ENCODE peak calls at places on chromosomes 3 and 15, in nine cellular contexts. One of them, this sample, is unnamed.

GRCh38 chr3:49903451-49904424 is at the start of gene MST1R:
- DNase-seq in activated T-cell treated with anti-CD3 and anti-CD28 coated beads for 1 hour: peak
- DNase-seq in stimulated activated naive CD8-positive, alpha-beta T cell treated with anti-CD3 and anti-CD28 coated beads, Interleukin-15, amount 100 ng/mL, for 72 hours: peak
- DNase-seq in stimulated activated CD8-positive, alpha-beta memory T cell treated with anti-CD3 and anti-CD28 coated beads, Interleukin-2, amount 100 ng/mL, for 48 hours: peak
- DNase-seq in stomach: peak
- DNase-seq in effector memory CD8-positive, alpha-beta T cell: peak
- DNase-seq in tibial artery: peak
- DNase-seq in GM12891: peak
- DNase-seq in sciatic nerve: peak
- DNase-seq in this sample: peak

GRCh38 chr15:72685925-72686794 is at the start of the genes BBS4 and HIGD2B:
- DNase-seq in activated T-cell treated with anti-CD3 and anti-CD28 coated beads for 1 hour: peak
- DNase-seq in stimulated activated naive CD8-positive, alpha-beta T cell treated with anti-CD3 and anti-CD28 coated beads, Interleukin-15, amount 100 ng/mL, for 72 hours: peak
- DNase-seq in stimulated activated CD8-positive, alpha-beta memory T cell treated with anti-CD3 and anti-CD28 coated beads, Interleukin-2, amount 100 ng/mL, for 48 hours: peak
- DNase-seq in stomach: peak
- DNase-seq in effector memory CD8-positive, alpha-beta T cell: peak
- DNase-seq in tibial artery: peak
- DNase-seq in GM12891: peak
- DNase-seq in sciatic nerve: peak
- DNase-seq in this sample: peak

GRCh38 chr3:127408684-127409420 is 121.0 kb upstream of the PRR20G start:
- DNase-seq in activated T-cell treated with anti-CD3 and anti-CD28 coated beads for 1 hour: no peak
- DNase-seq in stimulated activated naive CD8-positive, alpha-beta T cell treated with anti-CD3 and anti-CD28 coated beads, Interleukin-15, amount 100 ng/mL, for 72 hours: no peak
- DNase-seq in stimulated activated CD8-positive, alpha-beta memory T cell treated with anti-CD3 and anti-CD28 coated beads, Interleukin-2, amount 100 ng/mL, for 48 hours: no peak
- DNase-seq in stomach: peak
- DNase-seq in effector memory CD8-positive, alpha-beta T cell: no peak
- DNase-seq in tibial artery: no peak
- DNase-seq in GM12891: no peak
- DNase-seq in sciatic nerve: peak
- DNase-seq in this sample: no peak

GRCh38 chr15:80536231-80536630 is 132.0 kb downstream of the ARNT2 start:
- DNase-seq in activated T-cell treated with anti-CD3 and anti-CD28 coated beads for 1 hour: no peak
- DNase-seq in stimulated activated naive CD8-positive, alpha-beta T cell treated with anti-CD3 and anti-CD28 coated beads, Interleukin-15, amount 100 ng/mL, for 72 hours: no peak
- DNase-seq in stimulated activated CD8-positive, alpha-beta memory T cell treated with anti-CD3 and anti-CD28 coated beads, Interleukin-2, amount 100 ng/mL, for 48 hours: no peak
- DNase-seq in stomach: no peak
- DNase-seq in effector memory CD8-positive, alpha-beta T cell: no peak
- DNase-seq in tibial artery: no peak
- DNase-seq in GM12891: no peak
- DNase-seq in sciatic nerve: no peak
- DNase-seq in this sample: no peak

GRCh38 chr15:64521726-64522164 is 61.4 kb downstream of the ZNF609 start:
- DNase-seq in activated T-cell treated with anti-CD3 and anti-CD28 coated beads for 1 hour: no peak
- DNase-seq in stimulated activated naive CD8-positive, alpha-beta T cell treated with anti-CD3 and anti-CD28 coated beads, Interleukin-15, amount 100 ng/mL, for 72 hours: no peak
- DNase-seq in stimulated activated CD8-positive, alpha-beta memory T cell treated with anti-CD3 and anti-CD28 coated beads, Interleukin-2, amount 100 ng/mL, for 48 hours: no peak
- DNase-seq in stomach: peak
- DNase-seq in effector memory CD8-positive, alpha-beta T cell: no peak
- DNase-seq in tibial artery: peak
- DNase-seq in GM12891: no peak
- DNase-seq in sciatic nerve: no peak
- DNase-seq in this sample: no peak

GRCh38 chr3:187104956-187105355 is 34.3 kb downstream of the RPL39L start:
- DNase-seq in activated T-cell treated with anti-CD3 and anti-CD28 coated beads for 1 hour: no peak
- DNase-seq in stimulated activated naive CD8-positive, alpha-beta T cell treated with anti-CD3 and anti-CD28 coated beads, Interleukin-15, amount 100 ng/mL, for 72 hours: no peak
- DNase-seq in stimulated activated CD8-positive, alpha-beta memory T cell treated with anti-CD3 and anti-CD28 coated beads, Interleukin-2, amount 100 ng/mL, for 48 hours: peak
- DNase-seq in stomach: no peak
- DNase-seq in effector memory CD8-positive, alpha-beta T cell: no peak
- DNase-seq in tibial artery: no peak
- DNase-seq in GM12891: no peak
- DNase-seq in sciatic nerve: no peak
- DNase-seq in this sample: no peak

GRCh38 chr3:43796041-43796596 is 105.4 kb downstream of the ABHD5 start:
- DNase-seq in activated T-cell treated with anti-CD3 and anti-CD28 coated beads for 1 hour: no peak
- DNase-seq in stimulated activated naive CD8-positive, alpha-beta T cell treated with anti-CD3 and anti-CD28 coated beads, Interleukin-15, amount 100 ng/mL, for 72 hours: no peak
- DNase-seq in stimulated activated CD8-positive, alpha-beta memory T cell treated with anti-CD3 and anti-CD28 coated beads, Interleukin-2, amount 100 ng/mL, for 48 hours: no peak
- DNase-seq in stomach: no peak
- DNase-seq in effector memory CD8-positive, alpha-beta T cell: no peak
- DNase-seq in tibial artery: no peak
- DNase-seq in GM12891: no peak
- DNase-seq in sciatic nerve: no peak
- DNase-seq in this sample: no peak

GRCh38 chr3:178669758-178670157 is 133.5 kb downstream of the KCNMB2 start:
- DNase-seq in activated T-cell treated with anti-CD3 and anti-CD28 coated beads for 1 hour: no peak
- DNase-seq in stimulated activated naive CD8-positive, alpha-beta T cell treated with anti-CD3 and anti-CD28 coated beads, Interleukin-15, amount 100 ng/mL, for 72 hours: no peak
- DNase-seq in stimulated activated CD8-positive, alpha-beta memory T cell treated with anti-CD3 and anti-CD28 coated beads, Interleukin-2, amount 100 ng/mL, for 48 hours: no peak
- DNase-seq in stomach: no peak
- DNase-seq in effector memory CD8-positive, alpha-beta T cell: no peak
- DNase-seq in tibial artery: no peak
- DNase-seq in GM12891: no peak
- DNase-seq in sciatic nerve: no peak
- DNase-seq in this sample: no peak

GRCh38 chr3:73681610-73682009 is 56.9 kb upstream of the PDZRN3 start:
- DNase-seq in activated T-cell treated with anti-CD3 and anti-CD28 coated beads for 1 hour: no peak
- DNase-seq in stimulated activated naive CD8-positive, alpha-beta T cell treated with anti-CD3 and anti-CD28 coated beads, Interleukin-15, amount 100 ng/mL, for 72 hours: no peak
- DNase-seq in stimulated activated CD8-positive, alpha-beta memory T cell treated with anti-CD3 and anti-CD28 coated beads, Interleukin-2, amount 100 ng/mL, for 48 hours: no peak
- DNase-seq in stomach: no peak
- DNase-seq in effector memory CD8-positive, alpha-beta T cell: no peak
- DNase-seq in tibial artery: no peak
- DNase-seq in GM12891: no peak
- DNase-seq in sciatic nerve: no peak
- DNase-seq in this sample: no peak

GRCh38 chr3:12891985-12892839 is 50.8 kb upstream of the RPL32 start:
- DNase-seq in activated T-cell treated with anti-CD3 and anti-CD28 coated beads for 1 hour: no peak
- DNase-seq in stimulated activated naive CD8-positive, alpha-beta T cell treated with anti-CD3 and anti-CD28 coated beads, Interleukin-15, amount 100 ng/mL, for 72 hours: peak
- DNase-seq in stimulated activated CD8-positive, alpha-beta memory T cell treated with anti-CD3 and anti-CD28 coated beads, Interleukin-2, amount 100 ng/mL, for 48 hours: no peak
- DNase-seq in stomach: peak
- DNase-seq in effector memory CD8-positive, alpha-beta T cell: peak
- DNase-seq in tibial artery: peak
- DNase-seq in GM12891: no peak
- DNase-seq in sciatic nerve: no peak
- DNase-seq in this sample: peak

GRCh38 chr3:121821421-121822199 is 13.2 kb downstream of the IQCB1 start:
- DNase-seq in activated T-cell treated with anti-CD3 and anti-CD28 coated beads for 1 hour: no peak
- DNase-seq in stimulated activated naive CD8-positive, alpha-beta T cell treated with anti-CD3 and anti-CD28 coated beads, Interleukin-15, amount 100 ng/mL, for 72 hours: no peak
- DNase-seq in stimulated activated CD8-positive, alpha-beta memory T cell treated with anti-CD3 and anti-CD28 coated beads, Interleukin-2, amount 100 ng/mL, for 48 hours: no peak
- DNase-seq in stomach: no peak
- DNase-seq in effector memory CD8-positive, alpha-beta T cell: no peak
- DNase-seq in tibial artery: no peak
- DNase-seq in GM12891: no peak
- DNase-seq in sciatic nerve: no peak
- DNase-seq in this sample: no peak

GRCh38 chr3:100111728-100112127 is 2.6 kb downstream of the FILIP1L start:
- DNase-seq in activated T-cell treated with anti-CD3 and anti-CD28 coated beads for 1 hour: no peak
- DNase-seq in stimulated activated naive CD8-positive, alpha-beta T cell treated with anti-CD3 and anti-CD28 coated beads, Interleukin-15, amount 100 ng/mL, for 72 hours: no peak
- DNase-seq in stimulated activated CD8-positive, alpha-beta memory T cell treated with anti-CD3 and anti-CD28 coated beads, Interleukin-2, amount 100 ng/mL, for 48 hours: no peak
- DNase-seq in stomach: no peak
- DNase-seq in effector memory CD8-positive, alpha-beta T cell: no peak
- DNase-seq in tibial artery: no peak
- DNase-seq in GM12891: no peak
- DNase-seq in sciatic nerve: no peak
- DNase-seq in this sample: no peak

GRCh38 chr15:92638291-92638708 is 17.3 kb downstream of the FAM174B start:
- DNase-seq in activated T-cell treated with anti-CD3 and anti-CD28 coated beads for 1 hour: no peak
- DNase-seq in stimulated activated naive CD8-positive, alpha-beta T cell treated with anti-CD3 and anti-CD28 coated beads, Interleukin-15, amount 100 ng/mL, for 72 hours: no peak
- DNase-seq in stimulated activated CD8-positive, alpha-beta memory T cell treated with anti-CD3 and anti-CD28 coated beads, Interleukin-2, amount 100 ng/mL, for 48 hours: no peak
- DNase-seq in stomach: peak
- DNase-seq in effector memory CD8-positive, alpha-beta T cell: no peak
- DNase-seq in tibial artery: no peak
- DNase-seq in GM12891: no peak
- DNase-seq in sciatic nerve: no peak
- DNase-seq in this sample: no peak

GRCh38 chr3:84108442-84108971 is 850.3 kb upstream of the CADM2 start:
- DNase-seq in activated T-cell treated with anti-CD3 and anti-CD28 coated beads for 1 hour: no peak
- DNase-seq in stimulated activated naive CD8-positive, alpha-beta T cell treated with anti-CD3 and anti-CD28 coated beads, Interleukin-15, amount 100 ng/mL, for 72 hours: no peak
- DNase-seq in stimulated activated CD8-positive, alpha-beta memory T cell treated with anti-CD3 and anti-CD28 coated beads, Interleukin-2, amount 100 ng/mL, for 48 hours: no peak
- DNase-seq in stomach: no peak
- DNase-seq in effector memory CD8-positive, alpha-beta T cell: no peak
- DNase-seq in tibial artery: no peak
- DNase-seq in GM12891: no peak
- DNase-seq in sciatic nerve: no peak
- DNase-seq in this sample: no peak

GRCh38 chr3:184236033-184236410 is 6.6 kb downstream of the VWA5B2 start:
- DNase-seq in activated T-cell treated with anti-CD3 and anti-CD28 coated beads for 1 hour: no peak
- DNase-seq in stimulated activated naive CD8-positive, alpha-beta T cell treated with anti-CD3 and anti-CD28 coated beads, Interleukin-15, amount 100 ng/mL, for 72 hours: no peak
- DNase-seq in stimulated activated CD8-positive, alpha-beta memory T cell treated with anti-CD3 and anti-CD28 coated beads, Interleukin-2, amount 100 ng/mL, for 48 hours: no peak
- DNase-seq in stomach: no peak
- DNase-seq in effector memory CD8-positive, alpha-beta T cell: no peak
- DNase-seq in tibial artery: no peak
- DNase-seq in GM12891: no peak
- DNase-seq in sciatic nerve: peak
- DNase-seq in this sample: no peak

GRCh38 chr15:36109943-36110658 is 469.3 kb upstream of the CDIN1 start:
- DNase-seq in activated T-cell treated with anti-CD3 and anti-CD28 coated beads for 1 hour: no peak
- DNase-seq in stimulated activated naive CD8-positive, alpha-beta T cell treated with anti-CD3 and anti-CD28 coated beads, Interleukin-15, amount 100 ng/mL, for 72 hours: no peak
- DNase-seq in stimulated activated CD8-positive, alpha-beta memory T cell treated with anti-CD3 and anti-CD28 coated beads, Interleukin-2, amount 100 ng/mL, for 48 hours: no peak
- DNase-seq in stomach: no peak
- DNase-seq in effector memory CD8-positive, alpha-beta T cell: no peak
- DNase-seq in tibial artery: no peak
- DNase-seq in GM12891: no peak
- DNase-seq in sciatic nerve: no peak
- DNase-seq in this sample: no peak

GRCh38 chr15:78242128-78242527 is 7.8 kb upstream of the ACSBG1 start:
- DNase-seq in activated T-cell treated with anti-CD3 and anti-CD28 coated beads for 1 hour: no peak
- DNase-seq in stimulated activated naive CD8-positive, alpha-beta T cell treated with anti-CD3 and anti-CD28 coated beads, Interleukin-15, amount 100 ng/mL, for 72 hours: no peak
- DNase-seq in stimulated activated CD8-positive, alpha-beta memory T cell treated with anti-CD3 and anti-CD28 coated beads, Interleukin-2, amount 100 ng/mL, for 48 hours: no peak
- DNase-seq in stomach: no peak
- DNase-seq in effector memory CD8-positive, alpha-beta T cell: no peak
- DNase-seq in tibial artery: no peak
- DNase-seq in GM12891: no peak
- DNase-seq in sciatic nerve: peak
- DNase-seq in this sample: no peak

GRCh38 chr15:39028069-39028468 is 463.5 kb upstream of the RASGRP1 start:
- DNase-seq in activated T-cell treated with anti-CD3 and anti-CD28 coated beads for 1 hour: no peak
- DNase-seq in stimulated activated naive CD8-positive, alpha-beta T cell treated with anti-CD3 and anti-CD28 coated beads, Interleukin-15, amount 100 ng/mL, for 72 hours: no peak
- DNase-seq in stimulated activated CD8-positive, alpha-beta memory T cell treated with anti-CD3 and anti-CD28 coated beads, Interleukin-2, amount 100 ng/mL, for 48 hours: no peak
- DNase-seq in stomach: no peak
- DNase-seq in effector memory CD8-positive, alpha-beta T cell: no peak
- DNase-seq in tibial artery: peak
- DNase-seq in GM12891: no peak
- DNase-seq in sciatic nerve: no peak
- DNase-seq in this sample: no peak

GRCh38 chr3:81375921-81376320 is 385.5 kb downstream of the GBE1 start:
- DNase-seq in activated T-cell treated with anti-CD3 and anti-CD28 coated beads for 1 hour: no peak
- DNase-seq in stimulated activated naive CD8-positive, alpha-beta T cell treated with anti-CD3 and anti-CD28 coated beads, Interleukin-15, amount 100 ng/mL, for 72 hours: no peak
- DNase-seq in stimulated activated CD8-positive, alpha-beta memory T cell treated with anti-CD3 and anti-CD28 coated beads, Interleukin-2, amount 100 ng/mL, for 48 hours: no peak
- DNase-seq in stomach: no peak
- DNase-seq in effector memory CD8-positive, alpha-beta T cell: no peak
- DNase-seq in tibial artery: no peak
- DNase-seq in GM12891: no peak
- DNase-seq in sciatic nerve: no peak
- DNase-seq in this sample: no peak

GRCh38 chr15:39266882-39267281 is 314.0 kb upstream of the THBS1 start:
- DNase-seq in activated T-cell treated with anti-CD3 and anti-CD28 coated beads for 1 hour: no peak
- DNase-seq in stimulated activated naive CD8-positive, alpha-beta T cell treated with anti-CD3 and anti-CD28 coated beads, Interleukin-15, amount 100 ng/mL, for 72 hours: no peak
- DNase-seq in stimulated activated CD8-positive, alpha-beta memory T cell treated with anti-CD3 and anti-CD28 coated beads, Interleukin-2, amount 100 ng/mL, for 48 hours: no peak
- DNase-seq in stomach: no peak
- DNase-seq in effector memory CD8-positive, alpha-beta T cell: no peak
- DNase-seq in tibial artery: no peak
- DNase-seq in GM12891: no peak
- DNase-seq in sciatic nerve: no peak
- DNase-seq in this sample: no peak

GRCh38 chr3:159144472-159144871 is 342.6 kb downstream of the MFSD1 start:
- DNase-seq in activated T-cell treated with anti-CD3 and anti-CD28 coated beads for 1 hour: no peak
- DNase-seq in stimulated activated naive CD8-positive, alpha-beta T cell treated with anti-CD3 and anti-CD28 coated beads, Interleukin-15, amount 100 ng/mL, for 72 hours: no peak
- DNase-seq in stimulated activated CD8-positive, alpha-beta memory T cell treated with anti-CD3 and anti-CD28 coated beads, Interleukin-2, amount 100 ng/mL, for 48 hours: no peak
- DNase-seq in stomach: no peak
- DNase-seq in effector memory CD8-positive, alpha-beta T cell: no peak
- DNase-seq in tibial artery: no peak
- DNase-seq in GM12891: no peak
- DNase-seq in sciatic nerve: no peak
- DNase-seq in this sample: no peak

GRCh38 chr15:37880009-37880834 is 54.2 kb upstream of the TMCO5A start:
- DNase-seq in activated T-cell treated with anti-CD3 and anti-CD28 coated beads for 1 hour: no peak
- DNase-seq in stimulated activated naive CD8-positive, alpha-beta T cell treated with anti-CD3 and anti-CD28 coated beads, Interleukin-15, amount 100 ng/mL, for 72 hours: no peak
- DNase-seq in stimulated activated CD8-positive, alpha-beta memory T cell treated with anti-CD3 and anti-CD28 coated beads, Interleukin-2, amount 100 ng/mL, for 48 hours: no peak
- DNase-seq in stomach: no peak
- DNase-seq in effector memory CD8-positive, alpha-beta T cell: no peak
- DNase-seq in tibial artery: no peak
- DNase-seq in GM12891: no peak
- DNase-seq in sciatic nerve: no peak
- DNase-seq in this sample: no peak

GRCh38 chr3:187777331-187778046 is 32.2 kb upstream of the BCL6 start:
- DNase-seq in activated T-cell treated with anti-CD3 and anti-CD28 coated beads for 1 hour: no peak
- DNase-seq in stimulated activated naive CD8-positive, alpha-beta T cell treated with anti-CD3 and anti-CD28 coated beads, Interleukin-15, amount 100 ng/mL, for 72 hours: peak
- DNase-seq in stimulated activated CD8-positive, alpha-beta memory T cell treated with anti-CD3 and anti-CD28 coated beads, Interleukin-2, amount 100 ng/mL, for 48 hours: no peak
- DNase-seq in stomach: no peak
- DNase-seq in effector memory CD8-positive, alpha-beta T cell: peak
- DNase-seq in tibial artery: peak
- DNase-seq in GM12891: no peak
- DNase-seq in sciatic nerve: no peak
- DNase-seq in this sample: peak

GRCh38 chr3:98650966-98651765 is 57.8 kb upstream of the CPOX start:
- DNase-seq in activated T-cell treated with anti-CD3 and anti-CD28 coated beads for 1 hour: no peak
- DNase-seq in stimulated activated naive CD8-positive, alpha-beta T cell treated with anti-CD3 and anti-CD28 coated beads, Interleukin-15, amount 100 ng/mL, for 72 hours: no peak
- DNase-seq in stimulated activated CD8-positive, alpha-beta memory T cell treated with anti-CD3 and anti-CD28 coated beads, Interleukin-2, amount 100 ng/mL, for 48 hours: no peak
- DNase-seq in stomach: no peak
- DNase-seq in effector memory CD8-positive, alpha-beta T cell: no peak
- DNase-seq in tibial artery: no peak
- DNase-seq in GM12891: no peak
- DNase-seq in sciatic nerve: no peak
- DNase-seq in this sample: no peak

GRCh38 chr3:181417748-181418147 is 294.0 kb upstream of the SOX2 start:
- DNase-seq in activated T-cell treated with anti-CD3 and anti-CD28 coated beads for 1 hour: no peak
- DNase-seq in stimulated activated naive CD8-positive, alpha-beta T cell treated with anti-CD3 and anti-CD28 coated beads, Interleukin-15, amount 100 ng/mL, for 72 hours: no peak
- DNase-seq in stimulated activated CD8-positive, alpha-beta memory T cell treated with anti-CD3 and anti-CD28 coated beads, Interleukin-2, amount 100 ng/mL, for 48 hours: no peak
- DNase-seq in stomach: no peak
- DNase-seq in effector memory CD8-positive, alpha-beta T cell: no peak
- DNase-seq in tibial artery: no peak
- DNase-seq in GM12891: no peak
- DNase-seq in sciatic nerve: no peak
- DNase-seq in this sample: no peak

GRCh38 chr15:72077950-72078349 is 40.0 kb downstream of the MYO9A start:
- DNase-seq in activated T-cell treated with anti-CD3 and anti-CD28 coated beads for 1 hour: no peak
- DNase-seq in stimulated activated naive CD8-positive, alpha-beta T cell treated with anti-CD3 and anti-CD28 coated beads, Interleukin-15, amount 100 ng/mL, for 72 hours: no peak
- DNase-seq in stimulated activated CD8-positive, alpha-beta memory T cell treated with anti-CD3 and anti-CD28 coated beads, Interleukin-2, amount 100 ng/mL, for 48 hours: no peak
- DNase-seq in stomach: no peak
- DNase-seq in effector memory CD8-positive, alpha-beta T cell: no peak
- DNase-seq in tibial artery: no peak
- DNase-seq in GM12891: no peak
- DNase-seq in sciatic nerve: no peak
- DNase-seq in this sample: no peak

GRCh38 chr15:42704492-42704926 is 32.4 kb downstream of the CDAN1 start:
- DNase-seq in activated T-cell treated with anti-CD3 and anti-CD28 coated beads for 1 hour: peak
- DNase-seq in stimulated activated naive CD8-positive, alpha-beta T cell treated with anti-CD3 and anti-CD28 coated beads, Interleukin-15, amount 100 ng/mL, for 72 hours: peak
- DNase-seq in stimulated activated CD8-positive, alpha-beta memory T cell treated with anti-CD3 and anti-CD28 coated beads, Interleukin-2, amount 100 ng/mL, for 48 hours: no peak
- DNase-seq in stomach: peak
- DNase-seq in effector memory CD8-positive, alpha-beta T cell: peak
- DNase-seq in tibial artery: peak
- DNase-seq in GM12891: no peak
- DNase-seq in sciatic nerve: no peak
- DNase-seq in this sample: peak

GRCh38 chr3:31247850-31248618 is 284.7 kb upstream of the STT3B start:
- DNase-seq in activated T-cell treated with anti-CD3 and anti-CD28 coated beads for 1 hour: no peak
- DNase-seq in stimulated activated naive CD8-positive, alpha-beta T cell treated with anti-CD3 and anti-CD28 coated beads, Interleukin-15, amount 100 ng/mL, for 72 hours: peak
- DNase-seq in stimulated activated CD8-positive, alpha-beta memory T cell treated with anti-CD3 and anti-CD28 coated beads, Interleukin-2, amount 100 ng/mL, for 48 hours: no peak
- DNase-seq in stomach: peak
- DNase-seq in effector memory CD8-positive, alpha-beta T cell: no peak
- DNase-seq in tibial artery: no peak
- DNase-seq in GM12891: no peak
- DNase-seq in sciatic nerve: no peak
- DNase-seq in this sample: no peak

GRCh38 chr3:50205719-50206276 is 727 bp downstream of the SLC38A3 start:
- DNase-seq in activated T-cell treated with anti-CD3 and anti-CD28 coated beads for 1 hour: no peak
- DNase-seq in stimulated activated naive CD8-positive, alpha-beta T cell treated with anti-CD3 and anti-CD28 coated beads, Interleukin-15, amount 100 ng/mL, for 72 hours: peak
- DNase-seq in stimulated activated CD8-positive, alpha-beta memory T cell treated with anti-CD3 and anti-CD28 coated beads, Interleukin-2, amount 100 ng/mL, for 48 hours: peak
- DNase-seq in stomach: peak
- DNase-seq in effector memory CD8-positive, alpha-beta T cell: no peak
- DNase-seq in tibial artery: no peak
- DNase-seq in GM12891: peak
- DNase-seq in sciatic nerve: no peak
- DNase-seq in this sample: peak

GRCh38 chr3:31721709-31722108 is 189.0 kb downstream of the STT3B start:
- DNase-seq in activated T-cell treated with anti-CD3 and anti-CD28 coated beads for 1 hour: no peak
- DNase-seq in stimulated activated naive CD8-positive, alpha-beta T cell treated with anti-CD3 and anti-CD28 coated beads, Interleukin-15, amount 100 ng/mL, for 72 hours: no peak
- DNase-seq in stimulated activated CD8-positive, alpha-beta memory T cell treated with anti-CD3 and anti-CD28 coated beads, Interleukin-2, amount 100 ng/mL, for 48 hours: no peak
- DNase-seq in stomach: no peak
- DNase-seq in effector memory CD8-positive, alpha-beta T cell: no peak
- DNase-seq in tibial artery: no peak
- DNase-seq in GM12891: no peak
- DNase-seq in sciatic nerve: no peak
- DNase-seq in this sample: no peak

GRCh38 chr3:172622916-172623700 is 87.8 kb downstream of the NCEH1 start:
- DNase-seq in activated T-cell treated with anti-CD3 and anti-CD28 coated beads for 1 hour: peak
- DNase-seq in stimulated activated naive CD8-positive, alpha-beta T cell treated with anti-CD3 and anti-CD28 coated beads, Interleukin-15, amount 100 ng/mL, for 72 hours: no peak
- DNase-seq in stimulated activated CD8-positive, alpha-beta memory T cell treated with anti-CD3 and anti-CD28 coated beads, Interleukin-2, amount 100 ng/mL, for 48 hours: peak
- DNase-seq in stomach: peak
- DNase-seq in effector memory CD8-positive, alpha-beta T cell: peak
- DNase-seq in tibial artery: no peak
- DNase-seq in GM12891: no peak
- DNase-seq in sciatic nerve: no peak
- DNase-seq in this sample: peak